ENCODE peak calls at places on chromosomes 11 and 22, in eight cellular contexts. W is A673, Q is mesothelial cell of epicardium, O is suprapubic skin, G is stomach, Z is cardiac muscle cell, H is A549, S is upper lobe of right lung. Y is an unnamed sample.

GRCh38 chr11:99452076-99452475 is 431.3 kb downstream of the CNTN5 start:
- DNase-seq in W (no peak), Q (no peak), O (no peak), G (no peak), Z (no peak), H (no peak), S (no peak), Y (no peak)

GRCh38 chr11:48055292-48056132 is 75.2 kb downstream of the PTPRJ start:
- DNase-seq in W (no peak), Q (no peak), O (no peak), G (peak), Z (no peak), H (no peak), S (no peak), Y (no peak)

GRCh38 chr11:22707119-22707899 is 40.9 kb downstream of the GAS2 start:
- DNase-seq in W (no peak), Q (no peak), O (no peak), G (no peak), Z (no peak), H (no peak), S (no peak), Y (no peak)

GRCh38 chr11:7281083-7281482 is 29.4 kb downstream of the SYT9 start:
- DNase-seq in W (no peak), Q (peak), O (no peak), G (no peak), Z (no peak), H (no peak), S (no peak), Y (no peak)

GRCh38 chr22:25202290-25202921 is 2.7 kb downstream of the CRYBB3 start:
- DNase-seq in W (peak), Q (peak), O (no peak), G (peak), Z (peak), H (peak), S (peak), Y (peak)

GRCh38 chr11:6646040-6646439 is 9.6 kb downstream of the DCHS1 start:
- DNase-seq in W (no peak), Q (no peak), O (no peak), G (no peak), Z (no peak), H (no peak), S (no peak), Y (no peak)

GRCh38 chr22:24474221-24474620 is 20.9 kb upstream of the UPB1 start:
- DNase-seq in W (peak), Q (no peak), O (no peak), G (no peak), Z (no peak), H (peak), S (no peak), Y (no peak)

GRCh38 chr11:47469411-47470179 is 20.7 kb upstream of the RAPSN start:
- DNase-seq in W (no peak), Q (no peak), O (no peak), G (no peak), Z (no peak), H (no peak), S (no peak), Y (no peak)

GRCh38 chr11:11798586-11799438 is 43.0 kb upstream of the USP47 start:
- DNase-seq in W (peak), Q (peak), O (peak), G (peak), Z (peak), H (peak), S (peak), Y (peak)

GRCh38 chr22:19510919-19511341 is 13.3 kb downstream of the CLDN5 start:
- DNase-seq in W (no peak), Q (no peak), O (no peak), G (no peak), Z (no peak), H (no peak), S (no peak), Y (no peak)

GRCh38 chr11:30422828-30423648 is 100.1 kb downstream of the ARL14EP start:
- DNase-seq in W (no peak), Q (no peak), O (no peak), G (peak), Z (peak), H (no peak), S (no peak), Y (no peak)

GRCh38 chr22:38937036-38937435 is 20.4 kb upstream of the APOBEC3A start:
- DNase-seq in W (no peak), Q (no peak), O (no peak), G (peak), Z (no peak), H (no peak), S (peak), Y (no peak)

GRCh38 chr22:19579880-19580279 is 55.7 kb upstream of the CLDN5 start:
- DNase-seq in W (no peak), Q (no peak), O (no peak), G (no peak), Z (no peak), H (no peak), S (no peak), Y (no peak)

GRCh38 chr11:2915473-2915872 is 13.7 kb downstream of the PHLDA2 start:
- DNase-seq in W (no peak), Q (no peak), O (no peak), G (no peak), Z (no peak), H (no peak), S (no peak), Y (no peak)

GRCh38 chr11:2919188-2919587 is 10.0 kb downstream of the PHLDA2 start:
- DNase-seq in W (no peak), Q (no peak), O (no peak), G (no peak), Z (no peak), H (no peak), S (no peak), Y (no peak)

GRCh38 chr11:2917842-2918490 is 11.3 kb downstream of the PHLDA2 start:
- DNase-seq in W (no peak), Q (no peak), O (no peak), G (no peak), Z (no peak), H (no peak), S (no peak), Y (no peak)

GRCh38 chr11:2916114-2916891 is 12.9 kb downstream of the PHLDA2 start:
- DNase-seq in W (no peak), Q (no peak), O (no peak), G (no peak), Z (no peak), H (no peak), S (no peak), Y (no peak)

GRCh38 chr11:2916892-2917645 is 12.2 kb downstream of the PHLDA2 start:
- DNase-seq in W (no peak), Q (no peak), O (no peak), G (no peak), Z (no peak), H (no peak), S (no peak), Y (no peak)
- TF ChIP-seq CTCF in W (no peak), Q (no peak), O (no peak), G (no peak), Z (no peak), H (no peak), S (no peak), Y (no peak)

DNA sequence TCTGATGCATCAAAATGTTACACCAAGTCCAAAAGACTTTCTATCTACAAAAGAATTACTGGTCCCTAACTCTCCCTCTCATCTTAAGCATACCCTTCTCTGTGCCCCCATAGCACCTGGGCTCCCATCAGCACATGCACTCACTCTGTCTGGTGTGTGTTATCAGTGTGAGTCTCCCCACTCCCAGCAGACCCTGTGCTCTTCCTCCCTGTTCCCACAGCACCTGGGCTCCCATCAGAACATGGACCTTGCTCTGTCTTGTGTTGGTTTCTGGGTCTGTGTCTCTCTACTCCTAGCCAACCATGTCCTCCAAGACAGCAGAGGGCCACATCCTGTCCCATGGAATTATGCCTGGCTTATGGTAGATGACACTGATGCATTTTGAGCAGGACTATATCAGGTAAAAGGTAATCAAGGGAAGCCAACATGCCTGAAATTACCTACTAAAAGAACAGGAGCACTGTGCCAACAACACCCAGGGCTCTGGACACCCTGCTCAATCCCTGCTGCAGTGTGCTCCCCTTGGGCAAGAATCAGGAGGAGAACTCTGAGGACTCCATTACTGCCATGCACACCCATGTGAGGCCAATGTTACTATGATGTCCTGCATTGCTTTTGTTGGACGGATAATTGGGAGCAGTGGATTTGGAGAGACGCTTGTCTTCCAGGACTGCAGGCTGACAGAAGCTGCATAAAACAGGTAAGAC is 34.3 kb downstream of the GAB4 start:
- DNase-seq in W (no peak), Q (no peak), O (no peak), G (peak), Z (no peak), H (no peak), S (no peak), Y (no peak)
- TF ChIP-seq CTCF in W (no peak), Q (no peak), O (no peak), G (no peak), Z (no peak), H (no peak), S (no peak), Y (no peak)

DNA sequence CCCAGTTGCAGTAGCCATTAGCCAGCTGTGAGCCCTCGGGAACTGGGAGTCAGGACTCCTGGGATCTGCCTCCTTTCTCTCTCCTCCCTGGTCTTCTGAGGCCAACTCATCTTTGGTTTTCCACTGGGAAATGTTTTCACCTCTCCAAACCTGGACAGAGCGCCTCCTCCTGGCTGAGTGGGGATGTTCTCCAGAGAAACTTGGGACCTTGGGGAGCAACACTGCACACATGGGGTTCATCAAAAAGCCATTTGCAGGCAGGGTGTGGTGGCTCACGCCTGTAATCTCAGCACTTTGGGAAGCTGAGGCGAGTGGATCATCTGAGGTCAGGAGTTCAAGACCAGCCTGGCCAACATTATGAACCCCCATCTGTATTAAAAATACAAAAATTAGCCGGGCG is 145.4 kb downstream of the NECTIN1 start:
- DNase-seq in W (no peak), Q (no peak), O (no peak), G (no peak), Z (no peak), H (no peak), S (no peak), Y (no peak)
- TF ChIP-seq CTCF in W (peak), Q (peak), O (no peak), G (no peak), Z (peak), H (no peak), S (no peak), Y (peak)

GRCh38 chr11:76838422-76839068 is 22.2 kb upstream of the ACER3 start:
- DNase-seq in W (peak), Q (no peak), O (no peak), G (no peak), Z (peak), H (peak), S (no peak), Y (no peak)
- TF ChIP-seq CTCF in W (peak), Q (no peak), O (no peak), G (no peak), Z (peak), H (peak), S (no peak), Y (no peak)

GRCh38 chr11:131760191-131760951 is 390.0 kb downstream of the NTM start:
- DNase-seq in W (peak), Q (no peak), O (no peak), G (no peak), Z (no peak), H (no peak), S (no peak), Y (no peak)
- TF ChIP-seq CTCF in W (peak), Q (no peak), O (no peak), G (no peak), Z (peak), H (no peak), S (no peak), Y (no peak)

DNA sequence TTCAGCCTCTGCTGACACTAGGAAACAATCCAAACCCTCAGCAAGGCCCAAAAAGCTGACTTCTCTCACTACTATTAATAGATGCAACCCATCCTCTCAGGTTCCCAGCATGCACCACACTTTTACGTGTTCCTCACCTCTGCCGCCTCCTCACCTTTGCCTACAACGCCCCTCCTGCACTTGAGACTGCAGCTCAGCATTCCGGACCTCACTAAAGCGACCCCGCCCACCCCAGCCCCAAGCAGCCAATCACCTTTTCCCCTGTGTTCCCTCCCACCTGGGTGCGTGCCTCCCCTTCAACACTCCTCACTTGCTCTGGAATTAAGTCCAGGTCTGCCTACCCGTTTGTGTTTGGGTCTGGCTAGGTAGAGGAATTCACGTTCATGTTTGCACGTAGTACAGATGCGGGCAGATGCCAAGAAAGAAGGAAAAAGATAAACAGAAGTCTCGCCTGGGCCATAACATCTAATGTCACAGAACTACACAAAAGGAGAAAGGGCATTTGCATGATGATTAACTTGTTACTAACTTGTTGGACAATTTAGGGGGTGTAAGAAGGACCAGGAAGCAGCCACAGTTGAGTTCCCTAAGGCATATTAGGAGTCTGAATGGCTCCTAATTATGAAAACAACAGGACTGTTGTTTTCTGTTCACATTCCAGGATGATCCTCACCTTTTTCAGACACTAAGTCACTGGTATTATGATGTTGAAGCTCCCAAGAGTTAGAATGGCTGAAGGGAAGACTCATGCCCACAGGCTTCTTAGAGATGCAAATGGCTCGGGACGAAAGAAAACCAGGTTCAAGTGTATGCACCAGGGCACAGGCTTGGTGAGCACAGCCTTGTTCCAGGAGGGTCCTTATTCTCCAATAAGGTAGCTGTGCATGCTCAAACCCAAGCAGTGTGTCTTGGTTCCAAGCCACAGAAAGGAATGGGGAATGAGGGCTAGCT is 102.2 kb downstream of the MICAL3 start:
- DNase-seq in W (no peak), Q (no peak), O (no peak), G (no peak), Z (peak), H (no peak), S (no peak), Y (no peak)
- TF ChIP-seq CTCF in W (no peak), Q (no peak), O (no peak), G (no peak), Z (no peak), H (no peak), S (no peak), Y (no peak)

GRCh38 chr22:46906326-46907045 is 144.0 kb downstream of the TBC1D22A start:
- DNase-seq in W (no peak), Q (no peak), O (no peak), G (no peak), Z (no peak), H (no peak), S (peak), Y (no peak)

GRCh38 chr22:46905415-46905814 is 143.0 kb downstream of the TBC1D22A start:
- DNase-seq in W (no peak), Q (no peak), O (no peak), G (peak), Z (no peak), H (no peak), S (peak), Y (no peak)

GRCh38 chr22:46902998-46903916 is 140.8 kb downstream of the TBC1D22A start:
- DNase-seq in W (no peak), Q (no peak), O (peak), G (peak), Z (no peak), H (no peak), S (peak), Y (no peak)

GRCh38 chr22:46907578-46908215 is 145.2 kb downstream of the TBC1D22A start:
- DNase-seq in W (no peak), Q (no peak), O (no peak), G (no peak), Z (no peak), H (no peak), S (peak), Y (no peak)

GRCh38 chr22:46905834-46906233 is 143.4 kb downstream of the TBC1D22A start:
- DNase-seq in W (no peak), Q (no peak), O (no peak), G (peak), Z (no peak), H (no peak), S (peak), Y (no peak)
- TF ChIP-seq CTCF in W (no peak), Q (no peak), O (no peak), G (no peak), Z (no peak), H (no peak), S (no peak), Y (no peak)

DNA sequence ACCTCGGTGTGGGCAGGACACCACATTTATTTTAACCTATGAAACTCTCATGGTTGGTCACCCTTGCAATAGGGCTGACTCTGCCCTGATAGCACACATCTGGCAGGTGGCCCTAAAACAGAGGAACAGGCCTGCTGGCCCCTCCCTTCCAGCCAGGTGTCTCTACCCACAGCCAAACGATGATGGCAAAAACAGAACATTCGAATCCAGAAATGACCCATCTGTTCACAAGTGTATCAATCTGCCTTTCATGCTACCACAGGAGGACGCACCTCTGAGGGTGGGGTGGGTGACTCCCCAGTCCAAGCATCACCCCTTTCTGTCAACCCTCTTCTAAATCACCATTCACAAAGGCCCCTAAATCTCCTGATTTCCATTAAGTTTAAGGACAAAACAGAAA is 118.1 kb downstream of the ETS1 start:
- DNase-seq in W (no peak), Q (no peak), O (no peak), G (no peak), Z (no peak), H (no peak), S (no peak), Y (no peak)
- TF ChIP-seq CTCF in W (no peak), Q (no peak), O (no peak), G (no peak), Z (no peak), H (no peak), S (no peak), Y (no peak)

DNA sequence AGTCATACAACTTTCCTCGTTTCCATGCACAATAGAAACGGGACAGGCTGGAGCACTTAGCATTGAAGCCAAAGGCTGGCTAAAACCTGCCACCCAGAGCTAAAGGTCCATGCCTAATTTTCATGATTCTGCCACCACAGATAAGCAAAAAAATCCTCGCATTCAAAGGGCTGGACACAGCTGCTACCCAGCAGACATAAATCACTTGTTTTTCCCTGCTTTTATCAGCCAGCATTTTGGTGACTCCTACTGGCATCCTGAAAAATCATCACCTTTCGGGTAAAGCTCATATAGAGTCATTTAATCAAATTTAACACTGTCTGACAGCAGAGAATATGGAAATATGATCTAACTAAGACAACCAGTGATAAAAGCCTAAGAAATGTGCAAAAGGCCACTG is 37.9 kb downstream of the ALG9 start:
- DNase-seq in W (peak), Q (no peak), O (no peak), G (no peak), Z (no peak), H (no peak), S (no peak), Y (no peak)
- TF ChIP-seq CTCF in W (peak), Q (no peak), O (no peak), G (no peak), Z (no peak), H (no peak), S (no peak), Y (no peak)